ENCODE peak calls at places on chromosomes 1 and 21, in four cellular contexts. O, G, Q and B are unnamed samples. For H3K4me1, the result is how much of the 10 kb centered on the place peaks cover.

GRCh38 chr1:209802117-209802779 is 3.7 kb downstream of the IRF6 start:
- DNase-seq in O (peak), G (no peak), Q (no peak), B (no peak)

GRCh38 chr21:28516996-28517592 is 475.6 kb downstream of the LTN1 start:
- DNase-seq in O (peak), G (peak), Q (peak), B (no peak)

GRCh38 chr1:191498825-191499224 is 659.4 kb upstream of the RGS18 start:
- DNase-seq in O (no peak), G (no peak), Q (no peak), B (no peak)

GRCh38 chr1:11473635-11474034 is 5.3 kb upstream of the DISP3 start:
- DNase-seq in O (peak), G (peak), Q (no peak), B (no peak)

GRCh38 chr1:115705085-115706008 is 63.2 kb downstream of the CASQ2 start:
- DNase-seq in O (peak), G (no peak), Q (no peak), B (no peak)

GRCh38 chr1:24749257-24749656 is 4.0 kb downstream of the CLIC4 start:
- DNase-seq in O (peak), G (no peak), Q (no peak), B (no peak)

GRCh38 chr1:22296701-22297591 is 154.0 kb upstream of the WNT4 start:
- DNase-seq in O (peak), G (peak), Q (no peak), B (peak)

GRCh38 chr1:45187735-45188134 is 18.7 kb downstream of the ZSWIM5 start:
- DNase-seq in O (no peak), G (peak), Q (no peak), B (no peak)

GRCh38 chr1:228190182-228190581 is 17.7 kb upstream of the OBSCN start:
- DNase-seq in O (no peak), G (no peak), Q (no peak), B (no peak)

GRCh38 chr1:180215856-180216625 is 14.0 kb upstream of the LHX4 start:
- DNase-seq in O (no peak), G (no peak), Q (no peak), B (no peak)

GRCh38 chr1:11594222-11594621 is 60.0 kb downstream of the FBXO2 start:
- DNase-seq in O (peak), G (peak), Q (no peak), B (no peak)

DNA sequence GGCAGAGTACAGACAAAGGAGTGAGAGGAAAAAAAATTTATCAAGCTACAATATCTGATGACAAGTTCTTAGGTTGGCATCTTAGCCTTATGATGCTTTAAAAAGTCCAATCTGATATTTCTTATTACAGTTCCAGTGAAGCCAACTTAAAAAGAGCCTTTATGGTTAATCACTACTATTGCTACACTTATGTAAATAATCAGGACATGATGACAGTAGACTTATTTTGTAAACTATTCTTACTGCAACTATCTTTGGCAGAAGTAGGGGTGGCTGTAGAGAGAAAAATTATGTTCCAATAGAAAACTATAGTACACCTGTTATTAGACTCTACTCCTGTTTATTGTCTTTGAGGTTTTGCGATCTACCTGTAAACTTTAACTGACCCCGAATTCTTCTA is 25.8 kb upstream of the NUF2 start:
- DNase-seq in O (no peak), G (peak), Q (no peak), B (no peak)
- H3K4me1 ChIP-seq in O (under half), G (under half), Q (under half), B (under half)

DNA sequence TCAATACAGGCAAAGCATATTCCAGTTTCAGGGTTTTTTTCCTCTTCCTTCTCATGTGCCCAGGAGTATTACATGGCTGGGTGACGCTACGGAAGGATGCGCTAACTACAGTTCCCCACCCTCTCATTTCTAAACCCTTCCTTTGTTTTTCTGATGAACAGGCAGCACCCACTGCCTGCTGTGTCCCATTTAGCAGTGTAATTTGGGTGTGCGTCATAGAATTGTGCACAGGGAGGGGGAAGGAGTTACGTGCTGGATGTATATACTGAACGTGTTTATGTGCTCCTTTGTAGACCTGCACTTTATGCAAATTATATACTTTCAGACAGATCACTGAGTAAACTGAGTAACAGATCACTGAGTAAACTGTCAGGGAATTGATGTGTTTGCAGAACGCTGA is 44.5 kb downstream of the ELAPOR1 start:
- DNase-seq in O (no peak), G (no peak), Q (no peak), B (no peak)
- H3K27ac ChIP-seq in O (no peak), G (no peak), Q (no peak), B (no peak)

DNA sequence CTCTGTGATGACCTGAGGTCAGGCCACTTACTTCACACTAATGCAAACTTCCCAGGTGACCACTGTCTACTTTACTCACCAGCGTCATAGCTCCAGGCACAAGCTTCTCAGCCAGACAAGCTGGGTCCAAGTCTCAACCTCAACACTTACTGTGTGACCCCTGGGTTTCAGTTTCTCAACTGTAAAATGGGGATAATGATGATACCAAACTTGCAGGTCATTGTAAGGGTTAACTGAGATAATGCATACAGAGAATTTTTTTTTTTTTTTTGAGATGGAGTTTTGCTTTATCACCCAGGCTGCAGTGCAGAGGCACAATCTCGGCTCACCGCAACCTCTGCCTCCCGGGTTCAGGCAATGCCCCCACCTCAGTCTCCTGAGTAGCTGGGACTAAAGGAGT is 34.7 kb downstream of the AK2 start:
- DNase-seq in O (no peak), G (no peak), Q (no peak), B (no peak)
- H3K4me1 ChIP-seq in O (under half), G (under half), Q (under half), B (under half)

DNA sequence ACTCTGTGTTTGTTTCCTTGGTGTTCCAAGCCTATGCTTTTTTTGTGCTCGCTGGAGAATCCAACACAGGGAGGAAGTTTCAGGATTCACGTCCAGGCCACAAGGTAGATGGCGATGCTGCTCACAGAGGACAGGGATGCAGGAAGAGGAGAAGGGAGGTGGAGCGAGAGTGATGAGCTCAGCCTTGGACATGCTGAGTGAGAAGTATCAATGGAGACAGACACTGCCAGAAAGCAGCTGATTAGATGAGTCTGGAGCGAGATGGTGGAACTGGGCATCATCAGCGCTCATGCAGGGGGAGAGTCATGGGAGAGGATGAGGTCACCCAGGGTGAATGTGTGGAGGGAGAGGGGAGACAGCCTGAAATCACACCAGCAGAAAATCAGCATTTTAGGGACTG is 110.0 kb downstream of the GLUL start:
- DNase-seq in O (no peak), G (peak), Q (no peak), B (no peak)
- H3K27ac ChIP-seq in O (no peak), G (no peak), Q (no peak), B (no peak)

DNA sequence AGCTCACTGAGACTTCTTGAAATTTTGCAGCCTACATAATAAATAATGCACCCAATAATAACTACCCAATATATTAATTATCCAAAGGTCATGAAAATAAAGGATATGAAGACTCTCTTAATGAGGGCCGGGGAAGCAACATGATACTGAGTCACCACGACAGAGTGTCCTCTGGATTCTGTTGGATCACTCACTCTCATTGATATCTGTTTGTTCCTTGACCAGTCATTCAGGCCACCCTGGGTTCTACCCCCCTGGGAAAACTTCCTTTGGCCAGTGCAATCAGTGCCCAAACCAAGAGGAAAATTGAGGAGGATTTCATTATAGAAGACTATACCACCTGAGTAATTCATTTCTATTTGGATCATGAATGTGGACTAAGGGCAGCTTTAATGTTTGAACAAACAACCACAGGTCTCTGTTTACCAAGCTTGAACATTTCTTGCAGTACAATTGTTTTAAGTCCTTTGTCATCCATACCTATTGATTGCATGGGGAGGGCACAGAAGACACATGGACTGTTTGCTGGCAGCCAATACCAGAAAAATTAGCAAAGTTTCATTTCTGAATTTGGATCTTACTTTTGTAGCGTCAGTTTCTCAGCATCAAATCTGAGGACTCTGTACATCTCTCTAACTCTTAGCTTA is 137.2 kb upstream of the FGGY start:
- DNase-seq in O (no peak), G (no peak), Q (no peak), B (no peak)
- H3K4me1 ChIP-seq in O (under half), G (under half), Q (under half), B (under half)